ENCODE peak calls at places on chromosomes 1 and 21, in nine cellular contexts. R is neuronal stem cell; N is GM12865; V is CD8-positive, alpha-beta T cell; H is RWPE2; D is CD4-positive, CD25-positive, alpha-beta regulatory T cell; Q is tibial artery; C is choroid plexus epithelial cell; G is lower lobe of right lung. L is an unnamed sample.

GRCh38 chr1:7726623-7727022 is 44.5 kb upstream of the VAMP3 start:
- DNase-seq in R (no peak), N (no peak), V (no peak), H (no peak), D (no peak), Q (no peak), C (no peak), G (no peak), L (no peak)

GRCh38 chr1:204466416-204467405 is 27.9 kb downstream of the PIK3C2B start:
- DNase-seq in R (no peak), N (no peak), V (no peak), H (no peak), D (no peak), Q (peak), C (no peak), G (no peak), L (no peak)

GRCh38 chr1:156101880-156102279 is 12.6 kb upstream of the LMNA start:
- DNase-seq in R (no peak), N (no peak), V (no peak), H (no peak), D (no peak), Q (no peak), C (no peak), G (no peak), L (no peak)

GRCh38 chr1:24151175-24151533 is 8.2 kb upstream of the IL22RA1 start:
- DNase-seq in R (peak), N (no peak), V (no peak), H (peak), D (no peak), Q (no peak), C (no peak), G (no peak), L (no peak)

GRCh38 chr1:169371400-169371799 is 3.4 kb downstream of the BLZF1 start:
- DNase-seq in R (no peak), N (no peak), V (no peak), H (no peak), D (peak), Q (no peak), C (no peak), G (no peak), L (peak)

GRCh38 chr1:202202500-202203168 is 9.0 kb downstream of the LGR6 start:
- DNase-seq in R (no peak), N (no peak), V (no peak), H (no peak), D (no peak), Q (no peak), C (no peak), G (no peak), L (no peak)

GRCh38 chr1:165162671-165163241 is 193.8 kb downstream of the LMX1A start:
- DNase-seq in R (no peak), N (no peak), V (no peak), H (peak), D (no peak), Q (no peak), C (peak), G (no peak), L (no peak)

GRCh38 chr1:6833804-6834203 is 48.5 kb downstream of the CAMTA1 start:
- DNase-seq in R (no peak), N (no peak), V (no peak), H (no peak), D (no peak), Q (no peak), C (no peak), G (no peak), L (no peak)

GRCh38 chr1:172383541-172383940 is 36.9 kb upstream of the C1orf105 start:
- DNase-seq in R (no peak), N (no peak), V (no peak), H (no peak), D (no peak), Q (no peak), C (peak), G (no peak), L (no peak)

GRCh38 chr1:76068542-76068941 is 6.0 kb upstream of the ST6GALNAC3 start:
- DNase-seq in R (no peak), N (no peak), V (no peak), H (no peak), D (no peak), Q (no peak), C (peak), G (no peak), L (no peak)

GRCh38 chr1:10693497-10694273 is 102.8 kb downstream of the CASZ1 start:
- DNase-seq in R (no peak), N (peak), V (peak), H (no peak), D (peak), Q (no peak), C (peak), G (peak), L (no peak)

GRCh38 chr1:210536263-210536961 is 207.7 kb downstream of the HHAT start:
- DNase-seq in R (peak), N (no peak), V (no peak), H (no peak), D (no peak), Q (no peak), C (no peak), G (no peak), L (no peak)

GRCh38 chr1:56081151-56081550 is 498.2 kb downstream of the PLPP3 start:
- DNase-seq in R (no peak), N (no peak), V (no peak), H (no peak), D (no peak), Q (peak), C (no peak), G (peak), L (no peak)

GRCh38 chr1:212217633-212218032 is 67.6 kb upstream of the PPP2R5A start:
- DNase-seq in R (no peak), N (no peak), V (no peak), H (no peak), D (no peak), Q (no peak), C (no peak), G (no peak), L (no peak)

GRCh38 chr1:213067366-213067765 is 16.3 kb downstream of the RPS6KC1 start:
- DNase-seq in R (no peak), N (no peak), V (no peak), H (no peak), D (no peak), Q (no peak), C (no peak), G (no peak), L (no peak)

GRCh38 chr1:1001631-1002300 is 1.9 kb upstream of the HES4 start:
- DNase-seq in R (peak), N (peak), V (peak), H (peak), D (peak), Q (peak), C (no peak), G (peak), L (no peak)

GRCh38 chr1:67683306-67683705 is 1.7 kb upstream of the GADD45A start:
- DNase-seq in R (no peak), N (no peak), V (no peak), H (no peak), D (no peak), Q (no peak), C (peak), G (no peak), L (no peak)

DNA sequence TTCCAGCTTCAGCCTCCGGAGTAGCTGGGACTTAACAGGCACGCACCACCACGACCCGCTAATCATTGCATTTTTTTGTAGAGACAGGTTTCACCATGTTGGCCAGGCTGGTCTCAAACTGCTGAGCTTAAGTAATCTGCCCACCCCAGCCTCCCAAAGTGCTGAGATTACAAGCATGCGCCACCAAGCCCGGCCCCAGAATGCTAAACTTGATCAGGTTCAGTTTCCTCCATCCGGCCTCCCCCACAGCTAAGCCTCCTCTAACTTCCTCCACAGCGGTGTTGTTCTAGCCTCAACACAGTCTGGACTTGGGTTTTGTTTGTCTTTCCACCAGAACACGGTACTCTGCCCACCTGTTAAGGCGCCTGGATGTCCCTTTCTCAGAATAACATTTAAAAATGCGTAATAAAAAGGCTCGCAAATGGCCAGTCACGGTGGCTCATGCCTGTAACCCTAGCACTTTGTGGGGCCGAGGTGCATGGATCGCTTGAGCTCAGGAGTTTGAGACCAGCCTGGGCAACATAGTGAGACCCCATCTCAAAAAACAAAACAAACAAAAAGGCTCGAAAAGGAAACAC is 2.4 kb downstream of the PARP1 start:
- DNase-seq in R (no peak), N (peak), V (peak), H (no peak), D (peak), Q (no peak), C (no peak), G (no peak), L (no peak)
- H3K4me3 ChIP-seq in R (no peak), N (peak), V (peak), H (no peak), D (peak), Q (no peak), C (no peak), G (peak), L (no peak)

DNA sequence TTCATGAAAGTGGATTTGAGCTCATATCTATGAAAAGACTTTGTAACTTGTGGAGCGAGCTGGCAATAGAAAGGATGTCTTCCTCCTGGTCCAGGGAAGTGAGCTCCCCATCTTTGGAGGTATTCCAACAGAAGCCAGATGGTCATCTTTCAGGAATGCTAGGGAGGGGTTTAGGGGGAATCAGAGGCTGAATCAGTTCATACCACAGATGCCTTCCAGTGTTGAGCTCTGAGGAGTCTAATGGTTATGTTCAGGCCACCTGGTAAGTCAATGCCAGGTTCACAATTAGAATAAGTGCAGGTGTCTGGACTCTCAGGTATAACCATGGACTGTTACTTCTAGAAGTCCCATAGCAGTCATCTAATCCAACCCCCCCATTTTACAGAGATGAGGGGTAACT is 119.1 kb downstream of the ACTL8 start:
- DNase-seq in R (no peak), N (no peak), V (no peak), H (peak), D (no peak), Q (no peak), C (peak), G (no peak), L (no peak)
- H3K4me3 ChIP-seq in R (no peak), N (no peak), V (no peak), H (no peak), D (no peak), Q (no peak), C (no peak), G (no peak), L (no peak)

DNA sequence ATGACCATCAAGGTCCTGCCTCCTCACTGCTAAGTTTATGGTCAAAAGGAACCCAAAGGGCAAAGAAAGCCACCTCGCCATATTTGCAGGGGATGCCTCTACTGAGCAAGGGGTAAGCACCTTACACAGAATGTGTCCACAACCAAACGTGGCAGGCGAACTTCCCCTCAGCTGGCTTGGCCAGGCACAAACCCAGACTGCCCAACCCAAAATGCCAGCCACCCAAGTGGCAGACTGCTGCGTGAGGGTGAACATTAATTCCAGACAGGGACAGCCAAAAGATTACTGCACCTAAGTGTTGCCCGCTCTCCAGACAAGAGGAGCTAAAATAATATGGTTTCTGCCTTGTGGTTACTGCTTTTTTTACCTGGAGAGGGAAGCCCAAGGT is 16.0 kb downstream of the ZNF697 start:
- DNase-seq in R (no peak), N (no peak), V (no peak), H (no peak), D (no peak), Q (peak), C (no peak), G (no peak), L (no peak)
- H3K4me3 ChIP-seq in R (no peak), N (no peak), V (no peak), H (no peak), D (no peak), Q (peak), C (no peak), G (no peak), L (no peak)

GRCh38 chr1:227447531-227447990 is 115.8 kb upstream of the ZNF678 start:
- DNase-seq in R (no peak), N (no peak), V (no peak), H (no peak), D (no peak), Q (peak), C (no peak), G (peak), L (no peak)
- H3K4me3 ChIP-seq in R (no peak), N (no peak), V (no peak), H (no peak), D (no peak), Q (peak), C (no peak), G (peak), L (no peak)

GRCh38 chr21:41361786-41362604 is at the start of gene MX2:
- DNase-seq in R (no peak), N (peak), V (peak), H (no peak), D (peak), Q (peak), C (peak), G (peak), L (peak)
- H3K4me3 ChIP-seq in R (no peak), N (peak), V (peak), H (no peak), D (peak), Q (peak), C (no peak), G (peak), L (peak)

DNA sequence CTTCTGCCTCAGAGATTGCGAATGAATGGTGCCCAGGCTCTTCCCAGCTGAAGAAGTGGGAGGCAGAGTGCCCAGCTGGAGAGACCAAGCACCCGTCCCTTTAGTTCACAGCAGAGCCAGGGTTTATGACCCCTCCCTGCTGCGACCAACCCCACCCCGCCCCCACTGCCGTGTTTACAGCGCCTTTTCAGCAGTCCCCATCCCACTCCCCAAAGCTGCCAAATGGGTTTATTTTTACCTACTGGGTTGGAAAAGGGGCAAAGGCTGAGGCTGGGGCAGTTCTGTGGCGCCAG is 23.6 kb downstream of the DYRK3 start:
- DNase-seq in R (no peak), N (no peak), V (no peak), H (no peak), D (no peak), Q (no peak), C (no peak), G (no peak), L (no peak)
- H3K4me3 ChIP-seq in R (no peak), N (no peak), V (no peak), H (no peak), D (no peak), Q (peak), C (no peak), G (no peak), L (peak)

GRCh38 chr1:22043175-22043769 is 9.2 kb upstream of the CDC42 start:
- DNase-seq in R (no peak), N (peak), V (no peak), H (no peak), D (no peak), Q (no peak), C (no peak), G (no peak), L (no peak)

GRCh38 chr1:22037520-22037919 is 15.0 kb upstream of the CDC42 start:
- DNase-seq in R (no peak), N (no peak), V (no peak), H (no peak), D (no peak), Q (no peak), C (no peak), G (no peak), L (no peak)

GRCh38 chr1:22041505-22041904 is 11.0 kb upstream of the CDC42 start:
- DNase-seq in R (no peak), N (no peak), V (no peak), H (no peak), D (no peak), Q (no peak), C (no peak), G (no peak), L (no peak)

GRCh38 chr1:22038036-22038435 is 14.5 kb upstream of the CDC42 start:
- DNase-seq in R (no peak), N (no peak), V (no peak), H (no peak), D (no peak), Q (no peak), C (no peak), G (no peak), L (no peak)

DNA sequence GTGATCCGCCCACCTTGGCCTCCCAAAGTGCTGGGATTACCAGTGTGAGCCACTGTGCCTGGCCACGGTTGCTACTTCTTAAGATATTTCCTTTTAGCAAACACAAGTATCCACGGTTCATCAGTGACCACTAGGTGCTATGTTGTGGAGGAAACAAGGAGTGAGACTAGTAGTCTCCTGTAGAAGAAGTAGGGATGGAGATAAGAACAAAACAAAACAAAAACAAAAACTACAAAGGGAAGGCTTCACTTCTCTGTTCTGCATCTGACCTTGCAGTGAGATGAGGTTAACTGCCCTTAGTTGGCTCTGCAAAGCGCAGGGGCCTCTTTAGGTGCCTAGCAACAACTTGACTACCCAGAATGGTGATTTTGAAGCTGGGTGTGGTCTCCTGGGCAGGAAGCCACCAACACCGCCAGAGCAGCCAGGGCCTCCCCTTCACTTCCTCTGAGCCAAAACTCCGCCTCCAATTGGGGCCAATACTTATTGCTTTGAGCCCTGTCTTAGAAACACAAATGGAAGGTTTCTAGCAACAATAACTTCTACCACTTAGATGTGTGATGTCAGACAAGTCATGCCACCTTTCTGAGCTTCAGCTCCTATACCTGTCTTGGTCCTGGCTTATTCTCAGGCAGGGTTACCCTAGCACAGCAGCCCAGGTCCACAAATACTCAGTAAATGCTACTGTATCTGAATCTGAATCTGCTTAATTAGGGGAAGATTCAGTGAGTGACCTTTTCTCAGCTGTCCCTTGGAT is 12.7 kb upstream of the CDC42 start:
- DNase-seq in R (no peak), N (peak), V (peak), H (no peak), D (peak), Q (peak), C (peak), G (peak), L (peak)
- H3K4me3 ChIP-seq in R (no peak), N (peak), V (peak), H (no peak), D (peak), Q (no peak), C (no peak), G (peak), L (peak)

GRCh38 chr1:41382531-41383090 is 21.4 kb downstream of the FOXO6 start:
- DNase-seq in R (no peak), N (no peak), V (no peak), H (no peak), D (no peak), Q (peak), C (no peak), G (peak), L (no peak)
- H3K4me3 ChIP-seq in R (peak), N (no peak), V (peak), H (peak), D (no peak), Q (peak), C (peak), G (peak), L (peak)

GRCh38 chr21:16709866-16710550 is 802.8 kb upstream of the CXADR start:
- DNase-seq in R (no peak), N (no peak), V (no peak), H (no peak), D (no peak), Q (no peak), C (peak), G (no peak), L (no peak)

GRCh38 chr21:16708431-16708830 is 804.4 kb upstream of the CXADR start:
- DNase-seq in R (no peak), N (no peak), V (no peak), H (no peak), D (no peak), Q (no peak), C (peak), G (no peak), L (no peak)

GRCh38 chr21:16713331-16714114 is 799.3 kb upstream of the CXADR start:
- DNase-seq in R (no peak), N (no peak), V (no peak), H (no peak), D (no peak), Q (no peak), C (peak), G (no peak), L (no peak)
- H3K4me3 ChIP-seq in R (no peak), N (no peak), V (no peak), H (no peak), D (no peak), Q (no peak), C (no peak), G (no peak), L (no peak)

L was measured in Jurkat, Clone E6-1.